ENCODE peak calls at places on chromosome 14, in four cellular contexts. One of them, this sample, is unnamed.

GRCh38 chr14:77544571-77544970 is 46.0 kb upstream of the ISM2 start:
- DNase-seq in colonic mucosa: no peak
- DNase-seq in pancreas: no peak
- DNase-seq in heart left ventricle: no peak
- DNase-seq in this sample: no peak

GRCh38 chr14:55535521-55536207 is 44.3 kb upstream of the KTN1 start:
- DNase-seq in colonic mucosa: no peak
- DNase-seq in pancreas: no peak
- DNase-seq in heart left ventricle: no peak
- DNase-seq in this sample: no peak

GRCh38 chr14:34359423-34360120 is 102.5 kb downstream of the SPTSSA start:
- DNase-seq in colonic mucosa: peak; percentile 41
- DNase-seq in pancreas: no peak
- DNase-seq in heart left ventricle: no peak
- DNase-seq in this sample: no peak

GRCh38 chr14:92482621-92483319 is 30.8 kb upstream of the RIN3 start:
- DNase-seq in colonic mucosa: peak; percentile 14
- DNase-seq in pancreas: no peak
- DNase-seq in heart left ventricle: no peak
- DNase-seq in this sample: no peak

GRCh38 chr14:102694530-102695171 is 82.6 kb upstream of the TRAF3 start:
- DNase-seq in colonic mucosa: peak; percentile 85
- DNase-seq in pancreas: no peak
- DNase-seq in heart left ventricle: no peak
- DNase-seq in this sample: peak; percentile 72

GRCh38 chr14:87076146-87076545 is 916.8 kb downstream of the GALC start:
- DNase-seq in colonic mucosa: no peak
- DNase-seq in pancreas: no peak
- DNase-seq in heart left ventricle: no peak
- DNase-seq in this sample: no peak

GRCh38 chr14:88518592-88519512 is 36.0 kb downstream of the PTPN21 start:
- DNase-seq in colonic mucosa: no peak
- DNase-seq in pancreas: no peak
- DNase-seq in heart left ventricle: no peak
- DNase-seq in this sample: no peak

GRCh38 chr14:74459981-74460380 is 33.1 kb downstream of the NPC2 start:
- DNase-seq in colonic mucosa: no peak
- DNase-seq in pancreas: no peak
- DNase-seq in heart left ventricle: no peak
- DNase-seq in this sample: no peak

GRCh38 chr14:41960316-41960715 is 353.6 kb downstream of the LRFN5 start:
- DNase-seq in colonic mucosa: no peak
- DNase-seq in pancreas: no peak
- DNase-seq in heart left ventricle: no peak
- DNase-seq in this sample: no peak

GRCh38 chr14:41957459-41957858 is 350.8 kb downstream of the LRFN5 start:
- DNase-seq in colonic mucosa: no peak
- DNase-seq in pancreas: no peak
- DNase-seq in heart left ventricle: no peak
- DNase-seq in this sample: no peak
- H3K27ac ChIP-seq in colonic mucosa: no peak overlapping the region
- H3K27ac ChIP-seq in pancreas: no peak overlapping the region
- H3K27ac ChIP-seq in heart left ventricle: no peak overlapping the region
- H3K27ac ChIP-seq in this sample: no peak overlapping the region

GRCh38 chr14:52790011-52790755 is 1.2 kb downstream of the GNPNAT1 start:
- DNase-seq in colonic mucosa: peak; percentile 40
- DNase-seq in pancreas: no peak
- DNase-seq in heart left ventricle: no peak
- DNase-seq in this sample: no peak

GRCh38 chr14:52792097-52792415 is 649 bp upstream of the GNPNAT1 start:
- DNase-seq in colonic mucosa: no peak
- DNase-seq in pancreas: no peak
- DNase-seq in heart left ventricle: no peak
- DNase-seq in this sample: no peak

GRCh38 chr14:52790756-52791203 is 627 bp downstream of the GNPNAT1 start:
- DNase-seq in colonic mucosa: no peak
- DNase-seq in pancreas: no peak
- DNase-seq in heart left ventricle: no peak
- DNase-seq in this sample: no peak

GRCh38 chr14:52793061-52793460 is 1.7 kb upstream of the GNPNAT1 start:
- DNase-seq in colonic mucosa: no peak
- DNase-seq in pancreas: no peak
- DNase-seq in heart left ventricle: no peak
- DNase-seq in this sample: no peak

DNA sequence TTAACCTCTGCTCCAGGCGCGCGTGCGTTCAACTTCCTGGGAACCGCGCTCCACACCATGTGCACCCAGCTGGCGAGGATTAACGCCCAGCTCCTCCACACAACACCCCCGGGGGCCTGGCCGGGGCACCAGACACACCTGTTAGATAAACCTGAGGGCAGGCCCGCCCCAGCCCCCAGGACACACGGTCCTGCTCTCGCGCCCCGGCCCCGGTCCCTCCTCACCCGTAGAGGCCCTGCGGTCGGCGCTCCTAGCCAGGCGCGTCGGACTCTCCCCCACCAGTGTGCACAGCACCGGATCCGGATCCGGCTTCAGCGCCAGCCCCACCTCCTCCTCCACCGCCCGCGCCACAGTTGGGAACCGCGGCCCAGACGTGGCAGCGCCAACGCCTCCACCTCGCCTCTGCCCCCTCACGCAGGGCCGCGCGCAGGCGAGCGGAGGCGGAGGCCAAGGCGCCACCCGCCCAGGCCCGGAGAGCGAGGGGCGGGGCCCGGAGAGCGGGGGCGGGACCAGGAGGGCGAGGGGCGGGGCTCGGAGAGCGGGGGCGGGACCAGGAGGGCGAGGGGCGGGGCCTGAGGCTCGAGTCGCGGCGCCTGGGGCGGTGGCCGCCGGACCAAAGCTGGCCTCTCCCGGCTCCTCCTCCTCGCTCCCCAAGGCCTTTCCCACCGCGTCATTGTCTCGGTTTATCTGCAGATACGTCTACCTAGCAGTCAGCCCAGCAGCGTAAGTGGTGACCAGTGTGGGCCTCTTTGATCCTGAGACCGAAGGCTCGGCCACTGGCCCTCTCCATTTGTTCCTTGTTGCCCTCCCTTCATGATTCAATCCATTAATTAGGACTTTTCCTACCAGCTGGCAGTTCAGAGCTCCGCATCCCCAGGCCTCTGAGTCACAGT is at the start of gene GNPNAT1:
- DNase-seq in colonic mucosa: peak; percentile 87
- DNase-seq in pancreas: peak; percentile 94
- DNase-seq in heart left ventricle: peak; percentile 91
- DNase-seq in this sample: peak; percentile 76
- H3K4me3 ChIP-seq in colonic mucosa: peak within 1 kb of the TSS; percentile 77
- H3K4me3 ChIP-seq in pancreas: peak within 1 kb of the TSS; percentile 57
- H3K4me3 ChIP-seq in heart left ventricle: peak within 1 kb of the TSS; percentile 68
- H3K4me3 ChIP-seq in this sample: peak within 1 kb of the TSS; percentile 71

GRCh38 chr14:76337619-76338545 is 38.1 kb upstream of the ESRRB start:
- DNase-seq in colonic mucosa: no peak
- DNase-seq in pancreas: no peak
- DNase-seq in heart left ventricle: no peak
- DNase-seq in this sample: no peak
- H3K4me1 ChIP-seq in colonic mucosa: no peaks in the 10 kb centered on the region
- H3K4me1 ChIP-seq in pancreas: no peaks in the 10 kb centered on the region
- H3K4me1 ChIP-seq in heart left ventricle: no peaks in the 10 kb centered on the region
- H3K4me1 ChIP-seq in this sample: peaks cover 2% of the 10 kb centered on the region

GRCh38 chr14:53306926-53307325 is 153.8 kb upstream of the DDHD1 start:
- DNase-seq in colonic mucosa: no peak
- DNase-seq in pancreas: no peak
- DNase-seq in heart left ventricle: no peak
- DNase-seq in this sample: no peak

GRCh38 chr14:53304726-53305381 is 151.7 kb upstream of the DDHD1 start:
- DNase-seq in colonic mucosa: no peak
- DNase-seq in pancreas: no peak
- DNase-seq in heart left ventricle: no peak
- DNase-seq in this sample: no peak

GRCh38 chr14:53310412-53310811 is 157.3 kb upstream of the DDHD1 start:
- DNase-seq in colonic mucosa: no peak
- DNase-seq in pancreas: no peak
- DNase-seq in heart left ventricle: no peak
- DNase-seq in this sample: no peak

GRCh38 chr14:53306267-53306721 is 153.2 kb upstream of the DDHD1 start:
- DNase-seq in colonic mucosa: peak; percentile 33
- DNase-seq in pancreas: peak; percentile 36
- DNase-seq in heart left ventricle: peak; percentile 52
- DNase-seq in this sample: peak; percentile 27
- H3K27ac ChIP-seq in colonic mucosa: no peak overlapping the region
- H3K27ac ChIP-seq in pancreas: no peak overlapping the region
- H3K27ac ChIP-seq in heart left ventricle: peak overlapping the region; percentile 53
- H3K27ac ChIP-seq in this sample: no peak overlapping the region

DNA sequence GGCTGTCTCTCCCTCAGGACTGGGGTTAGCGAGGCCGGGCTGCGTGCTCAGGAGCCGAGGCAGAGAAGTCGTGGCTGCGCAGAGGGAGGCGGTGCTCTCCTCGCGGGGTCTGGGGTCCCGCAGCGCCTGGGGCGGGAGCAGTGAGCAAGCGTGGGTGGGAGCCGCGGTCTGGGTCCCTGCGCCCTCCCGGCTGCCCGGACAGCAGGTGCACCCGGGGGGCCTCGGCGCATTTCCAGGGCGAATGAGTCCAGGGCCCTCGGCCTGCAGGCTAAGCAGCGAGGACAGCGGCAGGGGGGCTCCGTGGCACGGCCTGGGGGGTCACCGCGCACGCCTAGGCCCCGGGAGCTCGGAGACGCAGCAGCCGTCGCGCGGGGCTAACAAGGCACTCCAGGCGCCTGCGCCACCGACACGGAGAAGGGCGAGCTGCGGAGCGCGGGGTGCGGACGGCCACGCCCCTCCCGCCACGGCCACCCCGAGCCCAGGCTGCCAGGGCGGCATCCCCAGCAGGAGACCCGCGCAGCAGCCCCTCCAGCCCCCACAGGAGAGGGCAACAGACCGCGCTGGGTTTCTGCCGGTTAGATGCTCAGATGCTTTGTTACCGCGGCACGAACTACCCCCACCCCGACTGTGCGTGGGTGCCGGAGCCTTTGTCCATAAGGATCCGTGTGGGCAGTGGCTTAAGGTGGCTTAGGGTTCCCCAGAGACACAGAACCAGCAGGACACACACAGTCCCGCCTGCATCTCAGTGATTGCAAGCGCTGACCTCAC is 117.7 kb upstream of the C14orf180 start:
- DNase-seq in colonic mucosa: peak; percentile 8
- DNase-seq in pancreas: no peak
- DNase-seq in heart left ventricle: no peak
- DNase-seq in this sample: no peak
- H3K4me3 ChIP-seq in colonic mucosa: no peak overlapping the region
- H3K4me3 ChIP-seq in pancreas: peak overlapping the region; percentile 21
- H3K4me3 ChIP-seq in heart left ventricle: peak overlapping the region; percentile 23
- H3K4me3 ChIP-seq in this sample: peak overlapping the region; percentile 27